ENCODE peak calls at places on chromosomes 11 and 22, in four cellular contexts. One of them, this sample, is unnamed.

GRCh38 chr22:37924386-37925065 is 18.4 kb downstream of the MICALL1 start:
- DNase-seq in right cardiac atrium: no peak
- DNase-seq in MM.1S: no peak
- DNase-seq in fibroblast of pulmonary artery: no peak
- DNase-seq in this sample: no peak

GRCh38 chr11:102495161-102496042 is 35.1 kb downstream of the MMP7 start:
- DNase-seq in right cardiac atrium: no peak
- DNase-seq in MM.1S: peak; percentile 76
- DNase-seq in fibroblast of pulmonary artery: peak; percentile 94
- DNase-seq in this sample: peak; percentile 86

GRCh38 chr22:17773606-17774205 is 563 bp downstream of the BID start:
- DNase-seq in right cardiac atrium: peak; percentile 74
- DNase-seq in MM.1S: peak; percentile 87
- DNase-seq in fibroblast of pulmonary artery: no peak
- DNase-seq in this sample: no peak

GRCh38 chr11:88194990-88195389 is 19.7 kb upstream of the RAB38 start:
- DNase-seq in right cardiac atrium: no peak
- DNase-seq in MM.1S: no peak
- DNase-seq in fibroblast of pulmonary artery: no peak
- DNase-seq in this sample: no peak

GRCh38 chr11:75240381-75241035 is at the start of gene TPBGL:
- DNase-seq in right cardiac atrium: peak; percentile 71
- DNase-seq in MM.1S: no peak
- DNase-seq in fibroblast of pulmonary artery: no peak
- DNase-seq in this sample: no peak

GRCh38 chr11:469684-470667 is 19.9 kb downstream of the PTDSS2 start:
- DNase-seq in right cardiac atrium: peak; percentile 82
- DNase-seq in MM.1S: no peak
- DNase-seq in fibroblast of pulmonary artery: peak; percentile 88
- DNase-seq in this sample: no peak

GRCh38 chr11:116730568-116730967 is 42.2 kb downstream of the BUD13 start:
- DNase-seq in right cardiac atrium: peak; percentile 82
- DNase-seq in MM.1S: no peak
- DNase-seq in fibroblast of pulmonary artery: peak; percentile 4
- DNase-seq in this sample: no peak

GRCh38 chr11:117146521-117146920 is 2.4 kb downstream of the PAFAH1B2 start:
- DNase-seq in right cardiac atrium: no peak
- DNase-seq in MM.1S: no peak
- DNase-seq in fibroblast of pulmonary artery: peak; percentile 53
- DNase-seq in this sample: no peak

GRCh38 chr22:22375586-22376351 is 131.2 kb downstream of the VPREB1 start:
- DNase-seq in right cardiac atrium: no peak
- DNase-seq in MM.1S: peak; percentile 80
- DNase-seq in fibroblast of pulmonary artery: no peak
- DNase-seq in this sample: no peak

GRCh38 chr22:21032037-21032842 is at the start of gene SLC7A4:
- DNase-seq in right cardiac atrium: peak; percentile 61
- DNase-seq in MM.1S: no peak
- DNase-seq in fibroblast of pulmonary artery: no peak
- DNase-seq in this sample: no peak
- H3K4me3 ChIP-seq in right cardiac atrium: peak within 1 kb of the TSS; percentile 24
- H3K4me3 ChIP-seq in MM.1S: no peak within 1 kb of the TSS
- H3K4me3 ChIP-seq in fibroblast of pulmonary artery: no peak within 1 kb of the TSS
- H3K4me3 ChIP-seq in this sample: no peak within 1 kb of the TSS

GRCh38 chr11:63843042-63843441 is 4.1 kb downstream of the MARK2 start:
- DNase-seq in right cardiac atrium: no peak
- DNase-seq in MM.1S: no peak
- DNase-seq in fibroblast of pulmonary artery: no peak
- DNase-seq in this sample: no peak
- H3K4me3 ChIP-seq in right cardiac atrium: no peak overlapping the region
- H3K4me3 ChIP-seq in MM.1S: no peak overlapping the region
- H3K4me3 ChIP-seq in fibroblast of pulmonary artery: no peak overlapping the region
- H3K4me3 ChIP-seq in this sample: no peak overlapping the region

GRCh38 chr11:14768789-14769188 is 123.2 kb downstream of the CYP2R1 start:
- DNase-seq in right cardiac atrium: no peak
- DNase-seq in MM.1S: peak; percentile 70
- DNase-seq in fibroblast of pulmonary artery: no peak
- DNase-seq in this sample: no peak

GRCh38 chr11:14764899-14765527 is 121.4 kb downstream of the PDE3B start:
- DNase-seq in right cardiac atrium: no peak
- DNase-seq in MM.1S: peak; percentile 94
- DNase-seq in fibroblast of pulmonary artery: peak; percentile 92
- DNase-seq in this sample: peak; percentile 97

DNA sequence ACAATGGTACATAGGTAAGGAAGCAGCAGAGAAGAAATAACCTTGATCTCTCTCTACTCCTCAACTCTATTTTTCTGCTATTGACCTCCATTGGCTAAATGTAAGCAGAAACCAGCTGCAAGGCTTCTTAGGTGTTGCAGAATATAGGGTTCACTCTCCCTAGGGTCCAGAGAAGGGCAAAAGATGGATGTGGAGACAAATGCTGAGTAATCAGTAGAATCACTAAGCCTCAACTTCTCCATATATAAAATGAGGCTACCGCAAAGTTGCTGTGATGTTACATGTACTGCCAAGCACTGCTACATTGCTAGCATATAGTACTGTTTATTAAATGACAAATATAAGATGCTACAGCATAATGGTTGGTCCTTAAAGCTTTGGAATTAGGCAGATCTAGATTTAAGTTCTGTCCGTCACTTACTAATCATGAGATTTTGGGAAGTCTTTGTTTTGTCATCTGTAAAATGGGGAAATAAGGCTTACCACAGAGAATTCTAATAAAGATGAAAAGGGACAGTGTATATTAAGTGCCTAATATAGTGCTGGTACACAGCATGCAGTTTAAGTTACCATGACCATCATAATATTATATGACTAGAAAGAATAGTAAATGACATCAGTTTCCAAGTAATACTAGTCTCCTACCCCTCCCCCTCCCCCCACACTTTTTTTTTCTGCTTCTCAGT is 120.8 kb downstream of the PDE3B start:
- DNase-seq in right cardiac atrium: no peak
- DNase-seq in MM.1S: no peak
- DNase-seq in fibroblast of pulmonary artery: no peak
- DNase-seq in this sample: no peak
- H3K4me3 ChIP-seq in right cardiac atrium: no peak overlapping the region
- H3K4me3 ChIP-seq in MM.1S: no peak overlapping the region
- H3K4me3 ChIP-seq in fibroblast of pulmonary artery: no peak overlapping the region
- H3K4me3 ChIP-seq in this sample: no peak overlapping the region

DNA sequence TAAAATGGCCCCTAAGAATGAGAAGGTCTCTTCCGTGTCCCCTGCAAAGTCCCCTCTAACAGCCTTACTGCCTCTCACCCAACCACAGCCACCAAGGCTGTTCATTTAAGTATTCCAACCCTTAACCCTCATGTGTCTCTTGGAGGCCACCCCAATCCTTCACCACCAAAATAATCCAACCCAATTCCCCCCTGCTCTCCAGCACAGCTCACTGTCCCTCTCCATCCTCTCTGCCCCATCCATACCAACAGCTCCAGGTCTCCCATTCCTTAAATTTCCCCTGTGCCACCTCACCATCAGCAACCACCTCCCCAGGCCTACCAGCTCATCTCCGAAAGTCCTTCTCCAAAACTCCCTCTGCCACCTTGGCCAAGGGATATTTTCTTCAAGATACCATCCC is 1.4 kb downstream of the FAM168A start:
- DNase-seq in right cardiac atrium: no peak
- DNase-seq in MM.1S: no peak
- DNase-seq in fibroblast of pulmonary artery: no peak
- DNase-seq in this sample: no peak
- H3K4me3 ChIP-seq in right cardiac atrium: peak overlapping the region; percentile 95
- H3K4me3 ChIP-seq in MM.1S: no peak overlapping the region
- H3K4me3 ChIP-seq in fibroblast of pulmonary artery: peak overlapping the region; percentile 81
- H3K4me3 ChIP-seq in this sample: peak overlapping the region; percentile 76

GRCh38 chr11:47229161-47229560 is 14.4 kb downstream of the DDB2 start:
- DNase-seq in right cardiac atrium: no peak
- DNase-seq in MM.1S: no peak
- DNase-seq in fibroblast of pulmonary artery: no peak
- DNase-seq in this sample: no peak

GRCh38 chr11:47220401-47220821 is 5.6 kb downstream of the DDB2 start:
- DNase-seq in right cardiac atrium: no peak
- DNase-seq in MM.1S: no peak
- DNase-seq in fibroblast of pulmonary artery: peak; percentile 92
- DNase-seq in this sample: no peak

DNA sequence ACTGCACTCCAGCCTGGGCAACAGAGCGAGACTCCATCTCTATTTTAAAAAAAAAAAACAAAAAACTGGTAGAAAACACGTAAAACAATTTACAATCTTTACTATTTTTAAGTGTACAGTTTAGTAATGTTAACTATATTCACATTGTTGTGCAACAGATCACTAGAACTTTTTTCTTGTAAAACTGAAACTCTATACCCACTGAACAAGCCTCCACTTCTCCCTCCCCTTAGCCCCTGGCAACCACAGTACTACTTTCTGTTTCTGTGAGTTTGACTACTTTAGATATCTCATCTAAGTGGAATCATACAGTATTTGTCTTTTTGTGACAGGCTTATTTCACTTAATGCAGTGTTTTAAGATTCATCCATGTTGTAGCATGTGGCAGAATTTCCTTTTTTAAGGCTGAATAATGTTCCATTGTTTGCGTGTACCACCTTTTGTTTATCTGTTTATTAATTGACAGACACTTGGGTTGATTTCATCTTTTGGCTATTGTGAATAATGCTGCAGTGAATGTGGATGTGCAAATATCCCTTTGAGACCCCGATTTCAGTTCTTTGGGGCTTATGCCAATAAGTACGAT is 10.9 kb downstream of the DDB2 start:
- DNase-seq in right cardiac atrium: no peak
- DNase-seq in MM.1S: peak; percentile 58
- DNase-seq in fibroblast of pulmonary artery: no peak
- DNase-seq in this sample: no peak
- H3K4me3 ChIP-seq in right cardiac atrium: no peak overlapping the region
- H3K4me3 ChIP-seq in MM.1S: no peak overlapping the region
- H3K4me3 ChIP-seq in fibroblast of pulmonary artery: no peak overlapping the region
- H3K4me3 ChIP-seq in this sample: no peak overlapping the region

DNA sequence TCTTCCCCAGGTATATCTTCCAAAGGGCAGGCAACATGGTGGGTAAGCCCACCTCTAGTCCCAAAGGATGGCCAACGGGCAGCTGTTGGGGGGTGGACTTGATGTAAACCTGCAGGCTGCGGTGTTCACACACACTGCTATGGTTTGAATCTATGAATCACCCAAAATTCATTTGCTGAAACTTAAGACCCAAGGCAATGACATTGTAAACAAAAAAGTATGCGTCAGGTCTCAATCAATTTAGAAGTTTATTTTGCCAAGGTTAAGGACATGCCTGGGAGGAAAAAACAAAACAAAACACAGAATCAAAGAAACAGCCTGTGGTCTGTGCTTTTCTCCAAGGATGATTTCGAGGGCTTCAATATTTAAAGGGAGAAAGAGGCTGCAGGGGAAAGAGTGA is 18.3 kb downstream of the RCN1 start:
- DNase-seq in right cardiac atrium: no peak
- DNase-seq in MM.1S: no peak
- DNase-seq in fibroblast of pulmonary artery: no peak
- DNase-seq in this sample: no peak
- H3K4me3 ChIP-seq in right cardiac atrium: no peak overlapping the region
- H3K4me3 ChIP-seq in MM.1S: no peak overlapping the region
- H3K4me3 ChIP-seq in fibroblast of pulmonary artery: no peak overlapping the region
- H3K4me3 ChIP-seq in this sample: no peak overlapping the region